ENCODE peak calls at places on chromosomes 7 and 10, in five cellular contexts. A, E, Z, X and Y are unnamed samples.

GRCh38 chr10:92419740-92420553 is 129.0 kb downstream of the MARCHF5 start:
- DNase-seq in A (peak; percentile 12), E (no peak), Z (no peak), X (no peak), Y (no peak)

GRCh38 chr7:81482600-81483186 is 287.2 kb downstream of the HGF start:
- DNase-seq in A (peak; percentile 17), E (no peak), Z (no peak), X (no peak), Y (no peak)

GRCh38 chr7:29490094-29490607 is 73.5 kb upstream of the PRR15 start:
- DNase-seq in A (no peak), E (no peak), Z (no peak), X (no peak), Y (no peak)

GRCh38 chr10:88159127-88159829 is 295.9 kb downstream of the PTEN start:
- DNase-seq in A (no peak), E (no peak), Z (no peak), X (no peak), Y (no peak)

GRCh38 chr7:78018541-78019456 is 220.2 kb downstream of the PHTF2 start:
- DNase-seq in A (peak; percentile 39), E (no peak), Z (no peak), X (no peak), Y (peak; percentile 41)

GRCh38 chr10:15046626-15047025 is 2.9 kb downstream of the OLAH start:
- DNase-seq in A (peak; percentile 23), E (peak; percentile 25), Z (no peak), X (no peak), Y (no peak)

GRCh38 chr10:29621161-29621560 is 13.6 kb downstream of the SVIL start:
- DNase-seq in A (no peak), E (no peak), Z (no peak), X (no peak), Y (no peak)

GRCh38 chr10:23643396-23643795 is 204.5 kb downstream of the OTUD1 start:
- DNase-seq in A (no peak), E (no peak), Z (no peak), X (no peak), Y (no peak)

GRCh38 chr7:156842740-156843140 is 50.2 kb downstream of the LMBR1 start:
- DNase-seq in A (no peak), E (no peak), Z (no peak), X (no peak), Y (no peak)

GRCh38 chr10:30186371-30186875 is 127.0 kb upstream of the JCAD start:
- DNase-seq in A (no peak), E (no peak), Z (no peak), X (no peak), Y (no peak)

GRCh38 chr10:20882091-20882490 is 15.0 kb downstream of the NEBL start:
- DNase-seq in A (no peak), E (no peak), Z (no peak), X (no peak), Y (no peak)

GRCh38 chr7:1136841-1137516 is 23.0 kb downstream of the ZFAND2A start:
- DNase-seq in A (no peak), E (no peak), Z (no peak), X (no peak), Y (peak; percentile 11)

GRCh38 chr10:63446716-63447440 is 18.9 kb downstream of the JMJD1C start:
- DNase-seq in A (no peak), E (no peak), Z (no peak), X (no peak), Y (no peak)

GRCh38 chr10:80530251-80530650 is 7.5 kb upstream of the SH2D4B start:
- DNase-seq in A (no peak), E (no peak), Z (no peak), X (no peak), Y (no peak)

GRCh38 chr7:42222891-42223290 is 14.1 kb downstream of the GLI3 start:
- DNase-seq in A (no peak), E (no peak), Z (no peak), X (no peak), Y (no peak)

GRCh38 chr7:57198801-57199200 is 66.6 kb upstream of the ZNF479 start:
- DNase-seq in A (no peak), E (no peak), Z (no peak), X (no peak), Y (no peak)

GRCh38 chr10:30883751-30884150 is 147.9 kb downstream of the ZNF438 start:
- DNase-seq in A (no peak), E (no peak), Z (no peak), X (no peak), Y (no peak)

GRCh38 chr7:149067869-149068268 is 22.6 kb downstream of the ZNF786 start:
- DNase-seq in A (no peak), E (no peak), Z (no peak), X (no peak), Y (no peak)
- TF ChIP-seq CTCF in A (no peak), E (no peak), Z (no peak), X (no peak), Y (no peak)

GRCh38 chr7:105589221-105590077 is 8.2 kb upstream of the EFCAB10 start:
- DNase-seq in A (peak; percentile 46), E (peak; percentile 54), Z (no peak), X (no peak), Y (no peak)

GRCh38 chr7:105596866-105597265 is 15.6 kb upstream of the EFCAB10 start:
- DNase-seq in A (no peak), E (no peak), Z (no peak), X (no peak), Y (no peak)

GRCh38 chr7:105590793-105591192 is 9.5 kb upstream of the EFCAB10 start:
- DNase-seq in A (no peak), E (no peak), Z (no peak), X (no peak), Y (no peak)

GRCh38 chr7:105591522-105591921 is 10.2 kb upstream of the EFCAB10 start:
- DNase-seq in A (no peak), E (no peak), Z (no peak), X (no peak), Y (no peak)

GRCh38 chr7:105594034-105594433 is 12.7 kb upstream of the EFCAB10 start:
- DNase-seq in A (no peak), E (no peak), Z (no peak), X (no peak), Y (no peak)
- TF ChIP-seq CTCF in A (no peak), E (no peak), Z (no peak), X (no peak), Y (no peak)

GRCh38 chr7:94909023-94909466 is 1.7 kb downstream of the PPP1R9A start:
- DNase-seq in A (no peak), E (no peak), Z (no peak), X (no peak), Y (no peak)

GRCh38 chr7:94908204-94909022 is 1.0 kb downstream of the PPP1R9A start:
- DNase-seq in A (peak; percentile 8), E (no peak), Z (no peak), X (no peak), Y (no peak)

GRCh38 chr7:94906035-94906796 is 1.2 kb upstream of the PPP1R9A start:
- DNase-seq in A (no peak), E (no peak), Z (no peak), X (no peak), Y (no peak)

GRCh38 chr7:94907026-94907419 is 371 bp upstream of the PPP1R9A start:
- DNase-seq in A (no peak), E (no peak), Z (no peak), X (no peak), Y (no peak)

GRCh38 chr7:94907420-94908203 is at the start of gene PPP1R9A:
- DNase-seq in A (peak; percentile 20), E (no peak), Z (no peak), X (peak; percentile 17), Y (no peak)
- TF ChIP-seq CTCF in A (no peak), E (no peak), Z (no peak), X (no peak), Y (no peak)

GRCh38 chr7:33183504-33183903 is 54.1 kb downstream of the BBS9 start:
- DNase-seq in A (no peak), E (no peak), Z (no peak), X (no peak), Y (no peak)

GRCh38 chr7:33190688-33191304 is 61.4 kb downstream of the BBS9 start:
- DNase-seq in A (no peak), E (no peak), Z (no peak), X (no peak), Y (no peak)

GRCh38 chr7:33186187-33186586 is 56.8 kb downstream of the BBS9 start:
- DNase-seq in A (peak; percentile 76), E (no peak), Z (no peak), X (no peak), Y (no peak)

GRCh38 chr7:33191326-33191725 is 62.0 kb downstream of the BBS9 start:
- DNase-seq in A (no peak), E (no peak), Z (no peak), X (no peak), Y (no peak)

GRCh38 chr7:33185786-33186185 is 56.4 kb downstream of the BBS9 start:
- DNase-seq in A (peak; percentile 40), E (no peak), Z (no peak), X (no peak), Y (no peak)
- TF ChIP-seq CTCF in A (peak; percentile 83), E (peak; percentile 62), Z (no peak), X (peak; percentile 49), Y (no peak)

GRCh38 chr7:40482794-40483374 is 348.1 kb downstream of the SUGCT start:
- DNase-seq in A (no peak), E (no peak), Z (no peak), X (no peak), Y (no peak)

GRCh38 chr7:40483630-40484029 is 348.8 kb downstream of the SUGCT start:
- DNase-seq in A (no peak), E (no peak), Z (no peak), X (no peak), Y (no peak)
- TF ChIP-seq CTCF in A (peak; percentile 9), E (peak; percentile 41), Z (no peak), X (no peak), Y (no peak)

DNA sequence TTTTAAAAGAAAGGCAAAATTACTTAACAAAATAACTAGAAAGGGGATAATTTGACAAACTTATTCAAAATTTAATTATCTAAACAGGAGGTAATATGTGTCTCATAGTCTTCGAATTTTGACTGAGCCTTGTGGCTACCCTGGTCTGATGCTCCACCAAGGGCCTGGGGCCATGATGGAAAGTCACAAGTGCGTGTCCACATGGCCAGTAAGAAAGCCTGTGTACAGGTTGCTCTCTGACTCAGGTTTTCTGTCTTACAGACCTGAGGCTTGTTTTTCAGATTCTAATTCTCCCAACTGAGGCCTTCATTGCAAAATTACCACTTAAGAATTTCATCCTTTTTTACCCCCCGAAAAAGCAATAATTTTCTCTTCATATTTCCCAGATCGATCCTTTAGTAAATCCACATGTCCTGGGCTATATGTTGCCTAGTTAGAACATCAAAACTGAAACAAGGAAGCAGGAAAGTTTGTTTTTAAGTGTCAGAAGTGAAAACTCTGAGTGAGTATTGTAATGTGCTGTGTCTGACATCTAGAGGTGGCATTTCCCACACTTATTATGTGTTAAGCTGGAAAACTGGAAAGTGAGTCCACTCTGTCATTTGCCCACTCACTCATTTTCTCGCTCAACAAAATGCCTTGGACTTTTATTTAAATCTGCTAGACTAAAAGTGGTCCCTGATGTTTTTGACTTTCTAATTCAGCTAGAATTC is 10.0 kb downstream of the CYP3A43 start:
- DNase-seq in A (no peak), E (no peak), Z (no peak), X (no peak), Y (no peak)
- TF ChIP-seq CTCF in A (no peak), E (peak; percentile 20), Z (no peak), X (no peak), Y (no peak)

GRCh38 chr7:148626828-148627227 is 36.3 kb downstream of the C7orf33 start:
- DNase-seq in A (no peak), E (no peak), Z (no peak), X (no peak), Y (no peak)
- TF ChIP-seq CTCF in A (no peak), E (no peak), Z (no peak), X (no peak), Y (no peak)

GRCh38 chr10:98858525-98858924 is 377.1 kb downstream of the HPSE2 start:
- DNase-seq in A (no peak), E (no peak), Z (no peak), X (no peak), Y (no peak)
- TF ChIP-seq CTCF in A (no peak), E (no peak), Z (no peak), X (no peak), Y (no peak)